ENCODE peak calls at places on chromosomes 2 and 18, in five cellular contexts. K, G, Z, O and B are unnamed samples.

GRCh38 chr2:854460-854859 is 96.2 kb upstream of the SNTG2 start:
- DNase-seq in K (no peak), G (peak), Z (no peak), O (peak), B (peak)

GRCh38 chr2:179268277-179268935 is 3.8 kb upstream of the SESTD1 start:
- DNase-seq in K (no peak), G (no peak), Z (no peak), O (no peak), B (no peak)

GRCh38 chr2:63590621-63591408 is 2.1 kb downstream of the MDH1 start:
- DNase-seq in K (no peak), G (peak), Z (no peak), O (no peak), B (peak)

GRCh38 chr2:197309369-197310231 is 980 bp downstream of the ANKRD44 start:
- DNase-seq in K (no peak), G (peak), Z (no peak), O (peak), B (peak)

GRCh38 chr2:57720728-57721627 is 325.6 kb upstream of the VRK2 start:
- DNase-seq in K (no peak), G (peak), Z (no peak), O (no peak), B (peak)

GRCh38 chr2:23096905-23097602 is 287.9 kb upstream of the KLHL29 start:
- DNase-seq in K (no peak), G (no peak), Z (no peak), O (no peak), B (no peak)

GRCh38 chr2:140362361-140362760 is 1582.2 kb upstream of the NXPH2 start:
- DNase-seq in K (no peak), G (no peak), Z (no peak), O (no peak), B (no peak)

GRCh38 chr2:178397002-178397605 is 53.9 kb downstream of the PRKRA start:
- DNase-seq in K (no peak), G (no peak), Z (no peak), O (no peak), B (no peak)

GRCh38 chr2:170550501-170550900 is 164.6 kb upstream of the SP5 start:
- DNase-seq in K (no peak), G (no peak), Z (no peak), O (no peak), B (no peak)

GRCh38 chr2:86397989-86398388 is 43.2 kb upstream of the KDM3A start:
- DNase-seq in K (no peak), G (no peak), Z (no peak), O (no peak), B (no peak)

GRCh38 chr2:16051046-16051489 is 110.7 kb downstream of the MYCN start:
- DNase-seq in K (no peak), G (peak), Z (no peak), O (no peak), B (peak)

GRCh38 chr2:61537590-61538178 is 472 bp downstream of the XPO1 start:
- DNase-seq in K (peak), G (no peak), Z (peak), O (no peak), B (peak)

GRCh38 chr18:76130845-76131244 is 364.2 kb downstream of the ZNF516 start:
- DNase-seq in K (no peak), G (peak), Z (peak), O (no peak), B (no peak)

GRCh38 chr2:72097276-72097675 is 50.4 kb downstream of the CYP26B1 start:
- DNase-seq in K (no peak), G (no peak), Z (no peak), O (no peak), B (no peak)

GRCh38 chr2:95009009-95009760 is 16.3 kb upstream of the MAL start:
- DNase-seq in K (no peak), G (no peak), Z (no peak), O (no peak), B (no peak)

GRCh38 chr2:128585706-128586105 is 267.0 kb upstream of the HS6ST1 start:
- DNase-seq in K (no peak), G (no peak), Z (no peak), O (peak), B (no peak)

GRCh38 chr18:2994603-2995432 is 18.1 kb downstream of the LPIN2 start:
- DNase-seq in K (peak), G (no peak), Z (no peak), O (no peak), B (no peak)

GRCh38 chr18:39190508-39190907 is 1624.9 kb upstream of the CELF4 start:
- DNase-seq in K (no peak), G (no peak), Z (no peak), O (no peak), B (no peak)

GRCh38 chr2:234147335-234147861 is 96.9 kb downstream of the SPP2 start:
- DNase-seq in K (no peak), G (no peak), Z (no peak), O (no peak), B (no peak)

DNA sequence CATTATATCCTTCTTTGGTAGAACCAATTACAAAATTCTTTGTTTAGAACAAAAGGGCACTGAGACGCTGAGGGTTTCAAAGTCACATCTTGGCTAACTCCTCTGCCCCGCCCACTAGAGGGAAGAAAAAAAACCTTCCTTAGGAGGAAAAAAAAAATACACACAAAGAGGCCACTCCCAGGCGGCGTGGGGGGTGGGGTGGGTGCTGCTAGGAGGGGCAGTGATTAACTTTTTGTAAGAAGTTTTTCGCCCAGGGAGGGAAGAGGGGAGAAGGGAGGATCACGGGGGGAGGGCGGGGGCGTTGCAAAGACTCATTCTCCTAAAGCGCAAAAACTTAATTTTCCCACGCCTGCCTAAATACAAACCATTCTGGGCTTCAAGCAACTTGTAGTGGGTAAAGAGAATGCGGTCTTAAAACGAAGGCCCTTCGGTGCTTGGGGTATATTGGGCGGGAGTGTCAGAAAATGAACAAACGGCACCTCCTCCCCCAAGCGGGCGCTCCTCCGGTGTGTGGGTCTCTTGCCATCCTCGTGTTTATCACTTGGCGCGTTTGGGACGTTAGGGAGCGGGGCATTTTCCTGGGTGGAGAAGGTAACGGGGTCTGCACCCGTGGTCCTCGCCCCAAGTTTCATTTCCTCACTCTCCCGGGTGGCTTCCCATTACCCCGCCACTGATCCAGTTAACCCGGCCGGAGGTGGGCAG is 1.7 kb downstream of the CXCR4 start:
- DNase-seq in K (peak), G (peak), Z (no peak), O (peak), B (peak)
- TF ChIP-seq POLR2A in K (peak), G (no peak), Z (no peak), O (no peak), B (no peak)

GRCh38 chr18:7899078-7899477 is 332.0 kb downstream of the PTPRM start:
- DNase-seq in K (no peak), G (no peak), Z (no peak), O (no peak), B (no peak)

GRCh38 chr18:7904529-7904928 is 337.4 kb downstream of the PTPRM start:
- DNase-seq in K (no peak), G (no peak), Z (no peak), O (no peak), B (no peak)

GRCh38 chr18:7901657-7902056 is 334.5 kb downstream of the PTPRM start:
- DNase-seq in K (no peak), G (no peak), Z (no peak), O (no peak), B (no peak)

GRCh38 chr18:7898181-7898580 is 331.1 kb downstream of the PTPRM start:
- DNase-seq in K (no peak), G (no peak), Z (no peak), O (no peak), B (no peak)

GRCh38 chr18:7902399-7902839 is 335.3 kb downstream of the PTPRM start:
- DNase-seq in K (no peak), G (no peak), Z (no peak), O (no peak), B (no peak)
- TF ChIP-seq POLR2A in K (no peak), G (no peak), Z (no peak), O (no peak), B (no peak)

GRCh38 chr2:229132236-229132635 is 138.9 kb downstream of the PID1 start:
- DNase-seq in K (no peak), G (peak), Z (no peak), O (no peak), B (peak)

GRCh38 chr2:229127471-229127870 is 143.6 kb downstream of the PID1 start:
- DNase-seq in K (no peak), G (no peak), Z (no peak), O (no peak), B (no peak)

GRCh38 chr2:229133155-229133772 is 137.8 kb downstream of the PID1 start:
- DNase-seq in K (no peak), G (peak), Z (no peak), O (no peak), B (peak)

GRCh38 chr2:229130522-229130921 is 140.6 kb downstream of the PID1 start:
- DNase-seq in K (no peak), G (no peak), Z (no peak), O (no peak), B (no peak)

GRCh38 chr2:229129738-229130371 is 141.2 kb downstream of the PID1 start:
- DNase-seq in K (no peak), G (peak), Z (no peak), O (no peak), B (peak)
- TF ChIP-seq POLR2A in K (no peak), G (no peak), Z (no peak), O (no peak), B (no peak)

GRCh38 chr2:3377612-3378432 is at the start of gene EIPR1:
- DNase-seq in K (peak), G (peak), Z (peak), O (peak), B (peak)
- TF ChIP-seq POLR2A in K (peak), G (no peak), Z (peak), O (no peak), B (peak)

DNA sequence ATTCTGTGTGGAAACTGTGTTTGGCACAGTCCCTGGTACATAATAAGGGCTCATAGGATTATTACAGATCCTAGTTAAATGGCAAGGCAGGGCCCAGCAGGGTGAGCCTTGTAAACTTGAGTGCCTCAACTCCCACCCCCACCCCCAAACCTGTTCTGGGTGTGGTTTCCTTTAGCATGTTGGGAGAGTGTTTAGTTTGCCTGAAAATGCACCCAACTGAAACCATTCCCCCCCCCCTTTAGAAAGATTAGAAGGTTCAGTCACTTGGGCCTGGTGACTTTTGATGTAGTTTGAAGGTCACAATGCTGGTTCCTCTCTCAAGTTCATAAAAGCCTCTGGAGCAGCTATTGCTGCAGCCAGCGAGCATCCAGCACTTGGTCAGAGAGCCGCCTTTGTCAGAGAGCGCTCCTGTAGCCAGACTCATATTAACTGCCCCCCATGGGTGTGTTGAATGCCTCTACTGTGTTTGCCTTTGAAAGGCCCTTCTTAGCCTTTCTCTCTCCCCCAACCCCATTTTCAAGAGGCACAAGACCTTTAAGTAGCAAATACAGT is 113.7 kb downstream of the SPTBN1 start:
- DNase-seq in K (no peak), G (no peak), Z (no peak), O (peak), B (peak)
- TF ChIP-seq POLR2A in K (no peak), G (no peak), Z (no peak), O (no peak), B (no peak)

DNA sequence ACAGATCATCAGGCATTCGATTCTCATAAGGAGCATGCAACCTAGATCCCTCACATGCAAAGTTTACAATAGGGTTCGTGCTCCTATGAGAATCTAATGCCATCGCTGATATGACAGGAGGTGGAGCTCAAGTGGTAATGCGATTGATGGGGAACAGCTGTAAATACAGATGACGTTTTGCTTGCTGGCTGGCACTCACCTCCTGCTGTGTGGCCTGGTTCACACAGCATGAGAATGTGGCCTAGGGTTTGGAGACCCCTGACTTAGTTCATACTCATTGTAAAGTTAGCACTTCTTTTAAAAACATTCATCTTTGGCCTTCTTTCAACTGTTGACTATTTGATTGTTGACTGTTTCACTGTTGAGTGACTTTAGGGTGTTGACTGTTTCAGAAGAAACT is 8.7 kb upstream of the CHMP1B start:
- DNase-seq in K (no peak), G (no peak), Z (no peak), O (no peak), B (no peak)
- TF ChIP-seq POLR2A in K (no peak), G (no peak), Z (no peak), O (no peak), B (no peak)

GRCh38 chr18:63137999-63138448 is 181.5 kb downstream of the BCL2 start:
- DNase-seq in K (no peak), G (no peak), Z (no peak), O (no peak), B (peak)
- TF ChIP-seq POLR2A in K (no peak), G (no peak), Z (no peak), O (no peak), B (no peak)

DNA sequence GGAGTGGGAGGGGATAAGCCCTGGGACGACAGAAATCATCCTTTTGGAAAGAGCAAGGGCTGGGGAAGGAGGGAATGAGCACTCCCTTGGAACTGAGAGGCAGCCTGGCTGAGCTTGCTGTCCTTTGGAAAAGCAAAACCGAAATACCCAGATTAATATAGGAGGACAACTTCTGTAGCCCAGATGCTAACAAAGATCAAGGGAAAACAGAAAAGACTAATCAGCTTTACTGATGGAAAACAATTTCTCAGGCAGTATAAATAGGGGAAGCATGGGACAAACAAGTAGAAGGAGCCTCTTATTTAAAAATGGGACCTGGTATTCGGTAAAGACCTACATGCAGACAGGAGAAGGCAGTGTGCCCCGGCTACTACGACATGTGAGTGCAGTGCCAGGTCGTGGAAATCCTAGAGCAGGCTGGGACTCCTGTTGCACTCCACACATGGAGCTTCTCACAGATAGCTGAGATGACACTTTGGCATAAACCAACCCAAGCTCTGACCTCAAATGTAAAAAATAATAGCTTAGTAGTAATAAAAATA is 775 bp upstream of the DSEL start:
- DNase-seq in K (no peak), G (peak), Z (no peak), O (no peak), B (peak)
- TF ChIP-seq POLR2A in K (peak), G (no peak), Z (no peak), O (no peak), B (peak)

GRCh38 chr2:9680082-9680481 is 49.3 kb upstream of the YWHAQ start:
- DNase-seq in K (no peak), G (no peak), Z (no peak), O (no peak), B (no peak)
- TF ChIP-seq POLR2A in K (no peak), G (no peak), Z (no peak), O (no peak), B (no peak)

DNA sequence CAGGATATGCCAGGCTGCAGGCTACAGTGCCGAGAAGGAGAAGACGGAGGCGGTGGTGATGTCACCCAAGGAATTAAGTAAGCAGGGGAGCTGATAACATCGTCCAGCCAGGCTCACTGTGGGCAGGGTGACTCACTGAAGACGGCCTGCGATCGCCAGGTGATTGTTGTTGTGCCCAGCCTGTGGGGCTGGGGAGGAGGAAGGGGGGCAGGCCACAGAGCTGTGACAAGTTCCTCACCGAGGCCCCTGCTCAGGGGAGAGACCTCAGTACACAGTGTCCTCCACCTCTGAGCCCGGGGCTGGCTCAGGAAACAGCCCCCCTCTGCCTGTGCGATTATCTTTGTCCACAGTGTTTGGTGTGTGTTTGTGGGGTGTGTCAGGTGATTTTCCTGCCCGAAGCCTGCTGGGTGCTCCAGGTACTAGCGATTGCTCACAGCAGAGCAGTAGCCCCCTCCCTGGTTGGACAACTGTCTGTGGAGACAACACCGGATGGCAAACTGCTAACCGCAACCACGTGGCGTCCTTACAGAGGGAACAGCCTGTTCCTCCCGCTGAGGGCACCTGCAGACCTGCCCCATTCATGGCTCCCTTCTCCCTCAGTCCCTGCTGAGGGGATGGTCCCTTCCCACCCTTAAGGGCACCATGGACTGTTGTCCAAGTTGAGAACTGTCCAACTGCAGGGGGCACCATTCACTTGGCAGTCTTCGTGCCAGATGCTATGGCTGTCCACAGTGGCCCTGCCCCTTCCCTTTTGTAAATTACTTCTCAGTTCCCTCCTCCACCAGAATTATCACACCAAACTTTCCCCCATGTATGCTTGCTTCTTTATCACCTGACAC is 95.1 kb downstream of the ZFP36L2 start:
- DNase-seq in K (peak), G (peak), Z (peak), O (peak), B (peak)
- TF ChIP-seq POLR2A in K (peak), G (no peak), Z (no peak), O (no peak), B (no peak)